ENCODE peak calls at places on chromosomes 2 and 18, in nine cellular contexts. J, X, K, P, D, Q, H, M and G are unnamed samples.
A peak's percentile ranks its signal among the peaks of the same experiment; 100 is the strongest.

GRCh38 chr2:3492951-3493609 is 26.3 kb downstream of the ADI1 start:
- DNase-seq in J (no peak), X (peak; percentile 35), K (peak; percentile 96), P (peak; percentile 90), D (peak; percentile 39), Q (no peak), H (no peak), M (no peak), G (no peak)

GRCh38 chr2:105926960-105927678 is 182.4 kb downstream of the NCK2 start:
- DNase-seq in J (no peak), X (no peak), K (no peak), P (no peak), D (no peak), Q (peak; percentile 25), H (no peak), M (no peak), G (no peak)

GRCh38 chr18:45482286-45482685 is 133.0 kb upstream of the SLC14A2 start:
- DNase-seq in J (no peak), X (no peak), K (peak; percentile 36), P (no peak), D (no peak), Q (no peak), H (no peak), M (no peak), G (no peak)

GRCh38 chr2:106020821-106021316 is 173.2 kb downstream of the UXS1 start:
- DNase-seq in J (no peak), X (no peak), K (peak; percentile 27), P (no peak), D (no peak), Q (no peak), H (no peak), M (no peak), G (no peak)

GRCh38 chr2:216793386-216793785 is 66.5 kb downstream of the TNP1 start:
- DNase-seq in J (no peak), X (no peak), K (no peak), P (no peak), D (no peak), Q (no peak), H (no peak), M (no peak), G (no peak)

GRCh38 chr2:123363076-123363475 is 662.0 kb upstream of the CNTNAP5 start:
- DNase-seq in J (no peak), X (no peak), K (no peak), P (no peak), D (no peak), Q (no peak), H (no peak), M (no peak), G (no peak)

GRCh38 chr2:26297061-26297460 is 48.9 kb upstream of the SELENOI start:
- DNase-seq in J (no peak), X (no peak), K (no peak), P (no peak), D (no peak), Q (no peak), H (no peak), M (no peak), G (no peak)

GRCh38 chr2:196702641-196703040 is 63.1 kb downstream of the CCDC150 start:
- DNase-seq in J (no peak), X (no peak), K (no peak), P (peak; percentile 71), D (no peak), Q (no peak), H (no peak), M (no peak), G (peak; percentile 38)

GRCh38 chr18:35117951-35118411 is 76.8 kb downstream of the MAPRE2 start:
- DNase-seq in J (no peak), X (no peak), K (peak; percentile 54), P (peak; percentile 67), D (no peak), Q (no peak), H (peak; percentile 40), M (peak; percentile 49), G (no peak)

GRCh38 chr2:62934501-62934900 is 116.1 kb upstream of the OTX1 start:
- DNase-seq in J (no peak), X (no peak), K (no peak), P (peak; percentile 86), D (no peak), Q (no peak), H (no peak), M (no peak), G (no peak)

GRCh38 chr2:26847663-26848335 is at the start of gene DPYSL5:
- DNase-seq in J (peak; percentile 91), X (no peak), K (no peak), P (no peak), D (peak; percentile 92), Q (no peak), H (peak; percentile 43), M (no peak), G (no peak)

GRCh38 chr2:204386668-204387067 is 158.6 kb upstream of the PARD3B start:
- DNase-seq in J (no peak), X (no peak), K (no peak), P (no peak), D (no peak), Q (no peak), H (no peak), M (no peak), G (no peak)

GRCh38 chr2:40511661-40512213 is 59.8 kb upstream of the SLC8A1 start:
- DNase-seq in J (no peak), X (no peak), K (peak; percentile 75), P (peak; percentile 98), D (peak; percentile 44), Q (peak; percentile 14), H (peak; percentile 22), M (peak; percentile 77), G (no peak)

GRCh38 chr2:118185210-118186109 is 97.2 kb downstream of the INSIG2 start:
- DNase-seq in J (no peak), X (peak; percentile 30), K (peak; percentile 51), P (peak; percentile 46), D (peak; percentile 85), Q (peak; percentile 58), H (peak; percentile 66), M (no peak), G (no peak)

GRCh38 chr2:191100216-191100615 is 50.6 kb downstream of the STAT4 start:
- DNase-seq in J (no peak), X (no peak), K (no peak), P (no peak), D (no peak), Q (no peak), H (no peak), M (no peak), G (no peak)

GRCh38 chr2:191108331-191108730 is 42.5 kb downstream of the STAT4 start:
- DNase-seq in J (no peak), X (no peak), K (no peak), P (no peak), D (no peak), Q (no peak), H (no peak), M (no peak), G (no peak)

GRCh38 chr2:191109888-191110287 is 40.9 kb downstream of the STAT4 start:
- DNase-seq in J (no peak), X (no peak), K (peak; percentile 58), P (no peak), D (no peak), Q (no peak), H (no peak), M (peak; percentile 7), G (no peak)

GRCh38 chr2:191103793-191104192 is 47.0 kb downstream of the STAT4 start:
- DNase-seq in J (no peak), X (no peak), K (no peak), P (peak; percentile 5), D (no peak), Q (no peak), H (no peak), M (no peak), G (no peak)

DNA sequence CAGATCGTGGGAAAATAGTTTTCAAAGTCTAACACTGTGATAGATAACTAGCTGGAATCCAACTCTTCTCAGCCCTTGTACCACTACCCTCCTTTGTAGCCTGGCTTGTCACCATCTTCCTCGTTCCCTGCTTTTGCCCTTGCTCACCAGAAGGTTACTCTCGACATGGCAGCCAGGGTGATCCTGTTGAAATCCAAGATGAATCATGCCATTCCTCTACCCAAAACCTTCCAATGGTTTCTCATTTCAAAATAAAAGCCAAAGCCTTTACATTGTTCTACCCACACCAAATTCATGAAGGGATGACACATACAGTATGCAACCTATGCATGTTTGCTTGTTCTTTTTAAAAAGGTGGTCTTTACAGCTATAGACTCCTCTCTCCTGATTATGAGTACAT is 45.7 kb downstream of the STAT4 start:
- DNase-seq in J (no peak), X (no peak), K (no peak), P (peak; percentile 59), D (no peak), Q (no peak), H (no peak), M (no peak), G (no peak)
- TF ChIP-seq CTCF in J (no peak), X (no peak), K (no peak), P (no peak), D (no peak), Q (no peak), H (no peak), M (no peak), G (no peak)

GRCh38 chr18:71105994-71106546 is 817.2 kb downstream of the SOCS6 start:
- DNase-seq in J (no peak), X (no peak), K (no peak), P (no peak), D (no peak), Q (no peak), H (no peak), M (no peak), G (no peak)

GRCh38 chr18:71105078-71105819 is 816.4 kb downstream of the SOCS6 start:
- DNase-seq in J (no peak), X (no peak), K (peak; percentile 63), P (peak; percentile 86), D (peak; percentile 48), Q (no peak), H (no peak), M (no peak), G (no peak)

DNA sequence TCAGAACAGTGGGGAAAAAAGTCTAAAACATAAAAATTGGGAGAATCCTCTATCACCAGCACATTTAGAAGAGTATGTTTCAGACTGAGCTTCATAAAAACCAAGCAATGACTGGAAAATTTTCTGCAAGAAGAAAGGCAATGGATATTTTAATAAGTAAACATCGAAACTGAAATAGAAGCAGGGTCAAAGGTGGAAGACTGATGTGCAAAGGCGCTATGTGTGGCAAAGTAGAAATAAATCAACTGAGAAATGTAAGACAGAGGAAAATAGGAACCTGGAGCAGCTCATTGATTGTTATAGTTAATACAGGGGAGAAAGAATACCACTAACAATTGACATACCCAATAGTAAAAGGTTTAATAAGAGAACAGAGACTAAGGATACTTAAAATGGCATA is 818.4 kb downstream of the SOCS6 start:
- DNase-seq in J (no peak), X (no peak), K (no peak), P (no peak), D (no peak), Q (no peak), H (no peak), M (no peak), G (no peak)
- H3K4me3 ChIP-seq in J (no peak overlapping the region), X (no peak overlapping the region), K (no peak overlapping the region), P (no peak overlapping the region), D (no peak overlapping the region), Q (no peak overlapping the region), H (no peak overlapping the region), M (no peak overlapping the region), G (no peak overlapping the region)

GRCh38 chr2:192741889-192742288 is 547.2 kb upstream of the TMEFF2 start:
- DNase-seq in J (no peak), X (no peak), K (no peak), P (no peak), D (peak; percentile 48), Q (no peak), H (no peak), M (no peak), G (no peak)
- TF ChIP-seq CTCF in J (no peak), X (no peak), K (peak; percentile 26), P (peak; percentile 3), D (peak; percentile 74), Q (no peak), H (no peak), M (no peak), G (no peak)

GRCh38 chr2:120904379-120904778 is 168.7 kb downstream of the GLI2 start:
- DNase-seq in J (no peak), X (no peak), K (no peak), P (no peak), D (peak; percentile 61), Q (no peak), H (no peak), M (no peak), G (no peak)
- H3K4me3 ChIP-seq in J (no peak overlapping the region), X (no peak overlapping the region), K (no peak overlapping the region), P (no peak overlapping the region), D (no peak overlapping the region), Q (no peak overlapping the region), H (no peak overlapping the region), M (no peak overlapping the region), G (no peak overlapping the region)